ENCODE peak calls at places on chromosomes 6 and 20, in nine cellular contexts. One of them, this sample, is unnamed.

GRCh38 chr6:13653296-13653695 is 38.2 kb downstream of the NOL7 start:
- DNase-seq in GM03348: peak
- DNase-seq in activated naive CD8-positive, alpha-beta T cell treated with anti-CD3 and anti-CD28 coated beads, Interleukin-2, amount 50 U/mL, for 16 hours: no peak
- DNase-seq in heart right ventricle: no peak
- DNase-seq in epithelial cell of prostate: no peak
- DNase-seq in Caco-2: no peak
- DNase-seq in endothelial cell: no peak
- DNase-seq in AG04450: no peak
- DNase-seq in mesenchymal stem cell: peak
- DNase-seq in this sample: no peak

GRCh38 chr6:41818271-41819054 is 31.0 kb downstream of the TOMM6 start:
- DNase-seq in heart right ventricle: no peak
- DNase-seq in epithelial cell of prostate: no peak
- DNase-seq in GM03348: no peak
- DNase-seq in Caco-2: no peak
- DNase-seq in endothelial cell: no peak
- DNase-seq in mesenchymal stem cell: peak
- DNase-seq in AG04450: no peak
- DNase-seq in activated naive CD8-positive, alpha-beta T cell treated with anti-CD3 and anti-CD28 coated beads, Interleukin-2, amount 50 U/mL, for 16 hours: no peak
- DNase-seq in this sample: no peak

GRCh38 chr6:139017227-139017626 is 11.3 kb upstream of the ABRACL start:
- DNase-seq in epithelial cell of prostate: no peak
- DNase-seq in mesenchymal stem cell: no peak
- DNase-seq in activated naive CD8-positive, alpha-beta T cell treated with anti-CD3 and anti-CD28 coated beads, Interleukin-2, amount 50 U/mL, for 16 hours: no peak
- DNase-seq in endothelial cell: no peak
- DNase-seq in AG04450: no peak
- DNase-seq in Caco-2: no peak
- DNase-seq in GM03348: no peak
- DNase-seq in heart right ventricle: no peak
- DNase-seq in this sample: no peak

GRCh38 chr6:129493396-129493902 is 216.5 kb downstream of the ARHGAP18 start:
- DNase-seq in heart right ventricle: no peak
- DNase-seq in endothelial cell: no peak
- DNase-seq in Caco-2: peak
- DNase-seq in AG04450: no peak
- DNase-seq in mesenchymal stem cell: peak
- DNase-seq in GM03348: peak
- DNase-seq in activated naive CD8-positive, alpha-beta T cell treated with anti-CD3 and anti-CD28 coated beads, Interleukin-2, amount 50 U/mL, for 16 hours: no peak
- DNase-seq in epithelial cell of prostate: no peak
- DNase-seq in this sample: no peak

GRCh38 chr20:48708630-48709029 is 119.2 kb downstream of the PREX1 start:
- DNase-seq in heart right ventricle: no peak
- DNase-seq in Caco-2: no peak
- DNase-seq in epithelial cell of prostate: no peak
- DNase-seq in endothelial cell: no peak
- DNase-seq in AG04450: no peak
- DNase-seq in mesenchymal stem cell: no peak
- DNase-seq in activated naive CD8-positive, alpha-beta T cell treated with anti-CD3 and anti-CD28 coated beads, Interleukin-2, amount 50 U/mL, for 16 hours: no peak
- DNase-seq in GM03348: no peak
- DNase-seq in this sample: no peak

GRCh38 chr6:75128881-75129570 is 76.8 kb downstream of the COL12A1 start:
- DNase-seq in activated naive CD8-positive, alpha-beta T cell treated with anti-CD3 and anti-CD28 coated beads, Interleukin-2, amount 50 U/mL, for 16 hours: no peak
- DNase-seq in endothelial cell: no peak
- DNase-seq in mesenchymal stem cell: no peak
- DNase-seq in heart right ventricle: no peak
- DNase-seq in epithelial cell of prostate: no peak
- DNase-seq in GM03348: peak
- DNase-seq in AG04450: no peak
- DNase-seq in Caco-2: no peak
- DNase-seq in this sample: no peak

GRCh38 chr6:52981215-52981910 is 13.7 kb downstream of the GSTA4 start:
- DNase-seq in endothelial cell: no peak
- DNase-seq in GM03348: no peak
- DNase-seq in Caco-2: no peak
- DNase-seq in mesenchymal stem cell: no peak
- DNase-seq in heart right ventricle: no peak
- DNase-seq in AG04450: no peak
- DNase-seq in epithelial cell of prostate: no peak
- DNase-seq in activated naive CD8-positive, alpha-beta T cell treated with anti-CD3 and anti-CD28 coated beads, Interleukin-2, amount 50 U/mL, for 16 hours: no peak
- DNase-seq in this sample: no peak

GRCh38 chr6:138815797-138816528 is 20.1 kb downstream of the ECT2L start:
- DNase-seq in GM03348: peak
- DNase-seq in Caco-2: peak
- DNase-seq in endothelial cell: no peak
- DNase-seq in mesenchymal stem cell: peak
- DNase-seq in epithelial cell of prostate: peak
- DNase-seq in heart right ventricle: no peak
- DNase-seq in AG04450: peak
- DNase-seq in activated naive CD8-positive, alpha-beta T cell treated with anti-CD3 and anti-CD28 coated beads, Interleukin-2, amount 50 U/mL, for 16 hours: no peak
- DNase-seq in this sample: no peak

GRCh38 chr6:33677153-33677660 is 34.3 kb downstream of the UQCC2 start:
- DNase-seq in activated naive CD8-positive, alpha-beta T cell treated with anti-CD3 and anti-CD28 coated beads, Interleukin-2, amount 50 U/mL, for 16 hours: no peak
- DNase-seq in mesenchymal stem cell: no peak
- DNase-seq in GM03348: peak
- DNase-seq in endothelial cell: no peak
- DNase-seq in AG04450: no peak
- DNase-seq in epithelial cell of prostate: no peak
- DNase-seq in Caco-2: no peak
- DNase-seq in heart right ventricle: no peak
- DNase-seq in this sample: no peak

GRCh38 chr6:71510057-71510713 is 221.6 kb downstream of the OGFRL1 start:
- DNase-seq in heart right ventricle: peak
- DNase-seq in GM03348: peak
- DNase-seq in activated naive CD8-positive, alpha-beta T cell treated with anti-CD3 and anti-CD28 coated beads, Interleukin-2, amount 50 U/mL, for 16 hours: no peak
- DNase-seq in Caco-2: peak
- DNase-seq in mesenchymal stem cell: peak
- DNase-seq in epithelial cell of prostate: no peak
- DNase-seq in endothelial cell: peak
- DNase-seq in AG04450: peak
- DNase-seq in this sample: peak

GRCh38 chr20:62524486-62524885 is 48.7 kb upstream of the GATA5 start:
- DNase-seq in AG04450: no peak
- DNase-seq in heart right ventricle: no peak
- DNase-seq in Caco-2: no peak
- DNase-seq in epithelial cell of prostate: no peak
- DNase-seq in endothelial cell: no peak
- DNase-seq in mesenchymal stem cell: peak
- DNase-seq in activated naive CD8-positive, alpha-beta T cell treated with anti-CD3 and anti-CD28 coated beads, Interleukin-2, amount 50 U/mL, for 16 hours: no peak
- DNase-seq in GM03348: no peak
- DNase-seq in this sample: no peak

GRCh38 chr6:156427345-156427744 is 349.8 kb upstream of the ARID1B start:
- DNase-seq in mesenchymal stem cell: peak
- DNase-seq in Caco-2: no peak
- DNase-seq in endothelial cell: no peak
- DNase-seq in AG04450: peak
- DNase-seq in heart right ventricle: peak
- DNase-seq in epithelial cell of prostate: peak
- DNase-seq in activated naive CD8-positive, alpha-beta T cell treated with anti-CD3 and anti-CD28 coated beads, Interleukin-2, amount 50 U/mL, for 16 hours: no peak
- DNase-seq in GM03348: no peak
- DNase-seq in this sample: no peak

GRCh38 chr6:143187173-143187908 is 126.7 kb downstream of the AIG1 start:
- DNase-seq in epithelial cell of prostate: no peak
- DNase-seq in endothelial cell: no peak
- DNase-seq in heart right ventricle: no peak
- DNase-seq in AG04450: peak
- DNase-seq in mesenchymal stem cell: peak
- DNase-seq in GM03348: peak
- DNase-seq in activated naive CD8-positive, alpha-beta T cell treated with anti-CD3 and anti-CD28 coated beads, Interleukin-2, amount 50 U/mL, for 16 hours: no peak
- DNase-seq in Caco-2: no peak
- DNase-seq in this sample: no peak

GRCh38 chr6:30500421-30501069 is 11.2 kb downstream of the HLA-E start:
- DNase-seq in epithelial cell of prostate: no peak
- DNase-seq in heart right ventricle: no peak
- DNase-seq in activated naive CD8-positive, alpha-beta T cell treated with anti-CD3 and anti-CD28 coated beads, Interleukin-2, amount 50 U/mL, for 16 hours: no peak
- DNase-seq in Caco-2: no peak
- DNase-seq in mesenchymal stem cell: peak
- DNase-seq in GM03348: peak
- DNase-seq in AG04450: no peak
- DNase-seq in endothelial cell: no peak
- DNase-seq in this sample: no peak

GRCh38 chr6:83155794-83156193 is 37.3 kb downstream of the PGM3 start:
- DNase-seq in AG04450: no peak
- DNase-seq in mesenchymal stem cell: no peak
- DNase-seq in epithelial cell of prostate: no peak
- DNase-seq in heart right ventricle: no peak
- DNase-seq in activated naive CD8-positive, alpha-beta T cell treated with anti-CD3 and anti-CD28 coated beads, Interleukin-2, amount 50 U/mL, for 16 hours: no peak
- DNase-seq in Caco-2: no peak
- DNase-seq in GM03348: no peak
- DNase-seq in endothelial cell: no peak
- DNase-seq in this sample: no peak

GRCh38 chr6:40965046-40965445 is 74.0 kb downstream of the UNC5CL start:
- DNase-seq in Caco-2: no peak
- DNase-seq in heart right ventricle: no peak
- DNase-seq in AG04450: no peak
- DNase-seq in mesenchymal stem cell: no peak
- DNase-seq in GM03348: no peak
- DNase-seq in epithelial cell of prostate: no peak
- DNase-seq in activated naive CD8-positive, alpha-beta T cell treated with anti-CD3 and anti-CD28 coated beads, Interleukin-2, amount 50 U/mL, for 16 hours: no peak
- DNase-seq in endothelial cell: no peak
- DNase-seq in this sample: no peak

GRCh38 chr6:108163644-108164536 is 1.9 kb upstream of the NR2E1 start:
- DNase-seq in activated naive CD8-positive, alpha-beta T cell treated with anti-CD3 and anti-CD28 coated beads, Interleukin-2, amount 50 U/mL, for 16 hours: no peak
- DNase-seq in mesenchymal stem cell: no peak
- DNase-seq in Caco-2: no peak
- DNase-seq in AG04450: no peak
- DNase-seq in epithelial cell of prostate: peak
- DNase-seq in endothelial cell: no peak
- DNase-seq in GM03348: no peak
- DNase-seq in heart right ventricle: no peak
- DNase-seq in this sample: no peak

GRCh38 chr20:63255911-63256704 is 1.8 kb upstream of the NKAIN4 start:
- DNase-seq in endothelial cell: no peak
- DNase-seq in activated naive CD8-positive, alpha-beta T cell treated with anti-CD3 and anti-CD28 coated beads, Interleukin-2, amount 50 U/mL, for 16 hours: no peak
- DNase-seq in epithelial cell of prostate: peak
- DNase-seq in mesenchymal stem cell: no peak
- DNase-seq in heart right ventricle: no peak
- DNase-seq in Caco-2: no peak
- DNase-seq in AG04450: no peak
- DNase-seq in GM03348: no peak
- DNase-seq in this sample: no peak

GRCh38 chr6:149480502-149481280 is 4.1 kb downstream of the ZC3H12D start:
- DNase-seq in endothelial cell: no peak
- DNase-seq in GM03348: no peak
- DNase-seq in activated naive CD8-positive, alpha-beta T cell treated with anti-CD3 and anti-CD28 coated beads, Interleukin-2, amount 50 U/mL, for 16 hours: no peak
- DNase-seq in Caco-2: no peak
- DNase-seq in AG04450: no peak
- DNase-seq in mesenchymal stem cell: no peak
- DNase-seq in heart right ventricle: no peak
- DNase-seq in epithelial cell of prostate: no peak
- DNase-seq in this sample: no peak

GRCh38 chr6:33205172-33206026 is 944 bp downstream of the HSD17B8 start:
- DNase-seq in heart right ventricle: no peak
- DNase-seq in AG04450: no peak
- DNase-seq in Caco-2: peak
- DNase-seq in mesenchymal stem cell: peak
- DNase-seq in endothelial cell: no peak
- DNase-seq in epithelial cell of prostate: no peak
- DNase-seq in GM03348: no peak
- DNase-seq in activated naive CD8-positive, alpha-beta T cell treated with anti-CD3 and anti-CD28 coated beads, Interleukin-2, amount 50 U/mL, for 16 hours: no peak
- DNase-seq in this sample: no peak

GRCh38 chr6:85676086-85676729 is 33.5 kb upstream of the SYNCRIP start:
- DNase-seq in endothelial cell: no peak
- DNase-seq in epithelial cell of prostate: no peak
- DNase-seq in Caco-2: no peak
- DNase-seq in activated naive CD8-positive, alpha-beta T cell treated with anti-CD3 and anti-CD28 coated beads, Interleukin-2, amount 50 U/mL, for 16 hours: no peak
- DNase-seq in GM03348: no peak
- DNase-seq in mesenchymal stem cell: peak
- DNase-seq in heart right ventricle: no peak
- DNase-seq in AG04450: no peak
- DNase-seq in this sample: no peak

GRCh38 chr20:58388882-58389323 is at the start of gene VAPB:
- DNase-seq in Caco-2: peak
- DNase-seq in mesenchymal stem cell: peak
- DNase-seq in endothelial cell: peak
- DNase-seq in epithelial cell of prostate: peak
- DNase-seq in AG04450: peak
- DNase-seq in heart right ventricle: peak
- DNase-seq in GM03348: peak
- DNase-seq in activated naive CD8-positive, alpha-beta T cell treated with anti-CD3 and anti-CD28 coated beads, Interleukin-2, amount 50 U/mL, for 16 hours: peak
- DNase-seq in this sample: peak

GRCh38 chr6:62075869-62076268 is 210.2 kb downstream of the KHDRBS2 start:
- DNase-seq in epithelial cell of prostate: no peak
- DNase-seq in activated naive CD8-positive, alpha-beta T cell treated with anti-CD3 and anti-CD28 coated beads, Interleukin-2, amount 50 U/mL, for 16 hours: no peak
- DNase-seq in heart right ventricle: no peak
- DNase-seq in Caco-2: no peak
- DNase-seq in AG04450: no peak
- DNase-seq in endothelial cell: no peak
- DNase-seq in mesenchymal stem cell: no peak
- DNase-seq in GM03348: no peak
- DNase-seq in this sample: no peak

GRCh38 chr6:133502451-133503259 is 261.5 kb downstream of the EYA4 start:
- DNase-seq in endothelial cell: no peak
- DNase-seq in AG04450: peak
- DNase-seq in activated naive CD8-positive, alpha-beta T cell treated with anti-CD3 and anti-CD28 coated beads, Interleukin-2, amount 50 U/mL, for 16 hours: no peak
- DNase-seq in epithelial cell of prostate: peak
- DNase-seq in heart right ventricle: no peak
- DNase-seq in Caco-2: peak
- DNase-seq in mesenchymal stem cell: peak
- DNase-seq in GM03348: peak
- DNase-seq in this sample: peak

GRCh38 chr6:15352229-15352628 is 106.4 kb downstream of the JARID2 start:
- DNase-seq in GM03348: no peak
- DNase-seq in AG04450: no peak
- DNase-seq in epithelial cell of prostate: no peak
- DNase-seq in heart right ventricle: no peak
- DNase-seq in mesenchymal stem cell: no peak
- DNase-seq in Caco-2: no peak
- DNase-seq in endothelial cell: no peak
- DNase-seq in activated naive CD8-positive, alpha-beta T cell treated with anti-CD3 and anti-CD28 coated beads, Interleukin-2, amount 50 U/mL, for 16 hours: no peak
- DNase-seq in this sample: no peak

GRCh38 chr6:1792989-1793388 is 183.3 kb downstream of the FOXC1 start:
- DNase-seq in GM03348: no peak
- DNase-seq in mesenchymal stem cell: peak
- DNase-seq in activated naive CD8-positive, alpha-beta T cell treated with anti-CD3 and anti-CD28 coated beads, Interleukin-2, amount 50 U/mL, for 16 hours: no peak
- DNase-seq in endothelial cell: no peak
- DNase-seq in AG04450: no peak
- DNase-seq in epithelial cell of prostate: no peak
- DNase-seq in Caco-2: peak
- DNase-seq in heart right ventricle: no peak
- DNase-seq in this sample: no peak

GRCh38 chr6:7087066-7087465 is 20.7 kb upstream of the RREB1 start:
- DNase-seq in activated naive CD8-positive, alpha-beta T cell treated with anti-CD3 and anti-CD28 coated beads, Interleukin-2, amount 50 U/mL, for 16 hours: no peak
- DNase-seq in epithelial cell of prostate: no peak
- DNase-seq in endothelial cell: no peak
- DNase-seq in heart right ventricle: no peak
- DNase-seq in GM03348: peak
- DNase-seq in Caco-2: no peak
- DNase-seq in mesenchymal stem cell: peak
- DNase-seq in AG04450: no peak
- DNase-seq in this sample: no peak

GRCh38 chr6:90127589-90127988 is 169.1 kb downstream of the BACH2 start:
- DNase-seq in GM03348: no peak
- DNase-seq in epithelial cell of prostate: no peak
- DNase-seq in endothelial cell: no peak
- DNase-seq in heart right ventricle: no peak
- DNase-seq in AG04450: no peak
- DNase-seq in activated naive CD8-positive, alpha-beta T cell treated with anti-CD3 and anti-CD28 coated beads, Interleukin-2, amount 50 U/mL, for 16 hours: no peak
- DNase-seq in mesenchymal stem cell: no peak
- DNase-seq in Caco-2: no peak
- DNase-seq in this sample: no peak

GRCh38 chr6:18503588-18504231 is 116.6 kb downstream of the RNF144B start:
- DNase-seq in GM03348: peak
- DNase-seq in endothelial cell: peak
- DNase-seq in epithelial cell of prostate: no peak
- DNase-seq in AG04450: peak
- DNase-seq in heart right ventricle: no peak
- DNase-seq in activated naive CD8-positive, alpha-beta T cell treated with anti-CD3 and anti-CD28 coated beads, Interleukin-2, amount 50 U/mL, for 16 hours: no peak
- DNase-seq in Caco-2: peak
- DNase-seq in mesenchymal stem cell: peak
- DNase-seq in this sample: peak

GRCh38 chr6:24991748-24992467 is 56.1 kb upstream of the RIPOR2 start:
- DNase-seq in activated naive CD8-positive, alpha-beta T cell treated with anti-CD3 and anti-CD28 coated beads, Interleukin-2, amount 50 U/mL, for 16 hours: peak
- DNase-seq in GM03348: peak
- DNase-seq in heart right ventricle: peak
- DNase-seq in AG04450: no peak
- DNase-seq in mesenchymal stem cell: peak
- DNase-seq in epithelial cell of prostate: no peak
- DNase-seq in Caco-2: peak
- DNase-seq in endothelial cell: peak
- DNase-seq in this sample: peak